ENCODE peak calls at places on chromosome 2, in five cellular contexts. C is A549, G is IMR-90, Y is K562, X is HepG2. R is an unnamed sample.

GRCh38 chr2:88813612-88814011 is 122.1 kb downstream of the RPIA start:
- DNase-seq in X (no peak), G (no peak), Y (no peak), C (no peak), R (no peak)

GRCh38 chr2:234550056-234550455 is 53.2 kb upstream of the ARL4C start:
- DNase-seq in Y (no peak), X (no peak), G (no peak), C (no peak), R (no peak)

GRCh38 chr2:169046440-169047151 is 15.5 kb upstream of the ABCB11 start:
- DNase-seq in Y (no peak), X (no peak), C (peak), G (no peak), R (no peak)

GRCh38 chr2:65370387-65371093 is 61.9 kb downstream of the SPRED2 start:
- DNase-seq in Y (no peak), G (no peak), X (peak), C (no peak), R (no peak)

GRCh38 chr2:54074636-54075341 is 40.6 kb upstream of the ACYP2 start:
- DNase-seq in C (no peak), X (no peak), G (peak), Y (no peak), R (no peak)

GRCh38 chr2:216554755-216555154 is 56.1 kb downstream of the RPL37A start:
- DNase-seq in Y (no peak), X (no peak), G (no peak), C (no peak), R (no peak)

GRCh38 chr2:67384115-67384823 is 12.9 kb upstream of the ETAA1 start:
- DNase-seq in X (no peak), Y (no peak), C (no peak), G (no peak), R (no peak)

GRCh38 chr2:68203587-68203986 is 45.9 kb downstream of the PNO1 start:
- DNase-seq in C (no peak), X (no peak), G (no peak), Y (no peak), R (no peak)

GRCh38 chr2:237720444-237720843 is 78.1 kb upstream of the RBM44 start:
- DNase-seq in C (no peak), X (no peak), Y (no peak), G (no peak), R (no peak)

GRCh38 chr2:7033136-7033960 is 116.1 kb downstream of the RNF144A start:
- DNase-seq in Y (no peak), X (no peak), C (no peak), G (no peak), R (peak)

GRCh38 chr2:223008162-223008561 is 43.8 kb upstream of the KCNE4 start:
- DNase-seq in G (peak), X (no peak), C (no peak), Y (no peak), R (no peak)

GRCh38 chr2:47653036-47653435 is 129.9 kb upstream of the MSH6 start:
- DNase-seq in X (no peak), G (no peak), C (no peak), Y (no peak), R (no peak)

GRCh38 chr2:237207641-237208040 is 122.0 kb downstream of the COPS8 start:
- DNase-seq in G (peak), X (no peak), C (no peak), Y (no peak), R (no peak)

GRCh38 chr2:104318001-104318555 is 535.8 kb upstream of the POU3F3 start:
- DNase-seq in X (no peak), Y (no peak), C (no peak), G (no peak), R (no peak)

GRCh38 chr2:44342854-44343253 is 18.4 kb downstream of the PREPL start:
- DNase-seq in G (peak), Y (no peak), X (peak), C (peak), R (peak)

GRCh38 chr2:210302326-210302725 is 12.6 kb downstream of the MYL1 start:
- DNase-seq in G (no peak), C (no peak), X (no peak), Y (no peak), R (no peak)

GRCh38 chr2:195656131-195656858 is 731 bp upstream of the SLC39A10 start:
- DNase-seq in C (no peak), Y (no peak), X (no peak), G (peak), R (peak)

GRCh38 chr2:128516938-128517337 is 198.3 kb upstream of the HS6ST1 start:
- DNase-seq in C (no peak), X (no peak), G (no peak), Y (no peak), R (no peak)

GRCh38 chr2:85057236-85057635 is 76.0 kb upstream of the TCF7L1 start:
- DNase-seq in X (no peak), G (peak), Y (no peak), C (no peak), R (no peak)

GRCh38 chr2:182941939-182942338 is 75.5 kb upstream of the FRZB start:
- DNase-seq in X (no peak), Y (peak), C (no peak), G (peak), R (peak)

GRCh38 chr2:180110469-180110868 is 103.4 kb upstream of the CWC22 start:
- DNase-seq in G (no peak), X (no peak), C (no peak), Y (no peak), R (no peak)

GRCh38 chr2:240836781-240837467 is 16.9 kb upstream of the KIF1A start:
- DNase-seq in C (no peak), X (no peak), G (peak), Y (no peak), R (no peak)

GRCh38 chr2:13433954-13434353 is 717.2 kb downstream of the TRIB2 start:
- DNase-seq in Y (no peak), G (no peak), X (no peak), C (no peak), R (no peak)

GRCh38 chr2:8893978-8894820 is 56.8 kb upstream of the KIDINS220 start:
- DNase-seq in C (no peak), X (no peak), Y (peak), G (peak), R (no peak)

GRCh38 chr2:226095058-226095457 is 695.5 kb downstream of the NYAP2 start:
- DNase-seq in G (no peak), Y (no peak), C (no peak), X (no peak), R (no peak)

GRCh38 chr2:99028558-99028957 is 92.5 kb upstream of the CRACDL start:
- DNase-seq in C (no peak), Y (no peak), G (no peak), X (no peak), R (no peak)

GRCh38 chr2:46601328-46601963 is 122.1 kb downstream of the TMEM247 start:
- DNase-seq in X (no peak), G (peak), Y (no peak), C (no peak), R (peak)

GRCh38 chr2:153939124-153939796 is 67.5 kb downstream of the GALNT13 start:
- DNase-seq in G (no peak), C (peak), Y (no peak), X (no peak), R (no peak)

GRCh38 chr2:116442418-116442817 is 1372.1 kb upstream of the DDX18 start:
- DNase-seq in C (no peak), Y (no peak), X (no peak), G (no peak), R (no peak)

GRCh38 chr2:76599732-76600368 is 889.1 kb upstream of the GCFC2 start:
- DNase-seq in X (peak), C (peak), G (peak), Y (peak), R (peak)

GRCh38 chr2:198448803-198449202 is 644.4 kb downstream of the PLCL1 start:
- DNase-seq in Y (no peak), X (no peak), C (no peak), G (no peak), R (no peak)

GRCh38 chr2:240344904-240345303 is 90.6 kb upstream of the GPC1 start:
- DNase-seq in G (no peak), X (no peak), Y (no peak), C (peak), R (no peak)

GRCh38 chr2:32289165-32290054 is 11.7 kb downstream of the YIPF4 start:
- DNase-seq in X (peak), C (peak), G (peak), Y (no peak), R (no peak)

GRCh38 chr2:168567840-168568239 is 111.8 kb downstream of the CERS6 start:
- DNase-seq in X (no peak), Y (no peak), G (no peak), C (no peak), R (no peak)

GRCh38 chr2:170815746-170816498 is 765 bp upstream of the GAD1 start:
- DNase-seq in C (peak), G (peak), X (peak), Y (peak), R (peak)

GRCh38 chr2:109031481-109032228 is 42.6 kb upstream of the EDAR start:
- DNase-seq in Y (peak), G (peak), X (peak), C (no peak), R (peak)

GRCh38 chr2:121617042-121617599 is 32.1 kb downstream of the CLASP1 start:
- DNase-seq in X (no peak), C (no peak), Y (no peak), G (peak), R (no peak)

DNA sequence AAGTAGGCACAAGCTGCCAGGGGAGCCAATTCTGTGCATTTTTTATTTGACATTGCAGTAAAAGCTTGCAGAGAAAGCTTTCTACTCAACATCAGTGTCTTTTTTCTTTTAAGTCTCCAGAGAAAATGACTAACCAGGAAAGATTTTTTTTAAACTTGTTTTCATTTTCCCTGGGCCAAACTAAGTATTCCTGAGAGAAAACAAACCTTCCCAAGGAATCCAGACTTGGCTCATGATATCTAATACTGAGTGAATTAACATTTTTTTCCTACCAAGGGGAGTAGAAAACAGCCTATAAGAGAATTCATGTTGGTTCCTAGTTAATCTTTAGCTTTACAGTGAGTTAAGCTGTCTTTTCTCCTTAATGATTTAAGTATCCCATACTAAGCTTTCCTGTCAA is 46.7 kb downstream of the DAPL1 start:
- DNase-seq in C (no peak), G (peak), Y (no peak), X (no peak), R (no peak)
- TF ChIP-seq RFX5 in C (no peak), G (no peak), Y (no peak), X (no peak), R (no peak)

DNA sequence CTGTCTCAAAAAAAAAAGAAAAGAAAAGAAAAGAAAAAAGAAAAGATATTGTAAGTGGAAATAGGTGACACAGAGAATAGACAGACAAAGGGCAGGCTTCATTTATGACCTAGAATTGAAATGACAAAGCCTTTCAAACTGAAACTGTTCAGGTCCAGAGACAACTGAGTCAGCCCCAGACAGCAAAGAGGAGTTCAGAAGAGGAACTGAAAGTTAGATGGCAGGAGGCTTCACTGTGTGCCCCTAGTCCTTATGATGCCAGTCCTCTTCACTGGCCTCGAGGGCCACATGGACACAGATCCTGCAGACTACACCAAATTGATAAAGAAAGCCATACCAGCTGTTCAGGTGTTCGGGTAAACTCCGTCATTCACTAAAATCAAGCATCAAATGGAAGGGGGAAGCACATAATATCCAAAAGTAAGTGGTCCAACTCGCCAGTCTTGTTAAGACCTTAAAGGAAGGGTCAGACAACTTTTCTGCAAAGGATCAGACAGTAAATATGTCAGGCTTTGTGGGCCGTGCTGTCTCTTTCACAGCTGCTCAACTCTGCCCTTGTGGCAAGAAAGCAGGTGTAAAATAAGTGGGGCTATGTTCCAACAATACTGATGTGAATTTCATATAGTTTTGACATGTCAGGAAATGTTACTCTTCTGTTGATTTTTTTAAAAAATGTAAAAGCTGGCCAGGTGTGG is 231.9 kb upstream of the MGAT5 start:
- DNase-seq in G (no peak), Y (no peak), X (no peak), C (no peak), R (no peak)
- TF ChIP-seq RFX5 in G (no peak), Y (no peak), X (no peak), C (no peak), R (no peak)

GRCh38 chr2:157082950-157083349 is 174.6 kb upstream of the GALNT5 start:
- DNase-seq in Y (no peak), C (no peak), G (no peak), X (no peak), R (no peak)

GRCh38 chr2:157087373-157088005 is 170.0 kb upstream of the GALNT5 start:
- DNase-seq in G (peak), Y (no peak), X (no peak), C (no peak), R (no peak)
- TF ChIP-seq RFX5 in G (no peak), Y (no peak), X (no peak), C (no peak), R (no peak)

DNA sequence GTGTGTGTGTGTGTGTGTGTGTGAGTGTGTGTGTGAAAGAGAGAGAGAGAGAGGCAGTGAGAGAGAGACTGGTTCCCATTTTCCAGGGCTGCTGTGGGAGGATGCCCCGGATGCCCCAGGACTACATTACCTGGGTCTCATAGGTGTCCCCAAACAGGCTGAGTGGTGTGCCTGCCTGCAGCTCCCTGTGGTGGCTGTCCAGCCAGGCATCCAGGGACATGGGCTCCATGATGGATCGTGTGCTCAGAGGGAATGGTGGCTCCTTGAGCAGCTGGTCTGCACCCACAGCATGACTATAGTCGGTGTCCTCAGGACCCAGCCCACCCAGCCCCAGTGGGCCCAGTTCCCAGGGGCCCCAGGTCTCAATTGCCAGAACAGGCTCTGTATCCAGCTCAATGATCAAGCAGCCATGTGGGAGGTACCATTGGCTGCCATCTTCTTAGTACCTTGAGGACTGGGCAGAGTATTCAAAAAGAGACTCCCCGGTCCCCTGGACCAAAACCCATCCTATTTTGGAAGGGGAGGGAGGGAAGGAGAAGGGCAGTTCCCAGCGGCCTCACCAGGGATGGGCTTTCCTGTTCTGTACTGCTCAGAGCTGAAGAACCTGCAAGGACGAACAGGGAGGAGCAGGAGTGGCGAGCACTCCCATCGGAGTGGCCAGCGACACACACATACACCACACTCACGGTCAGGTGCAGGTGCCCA is 5.8 kb upstream of the OXER1 start:
- DNase-seq in C (no peak), X (no peak), G (no peak), Y (no peak), R (no peak)
- TF ChIP-seq RFX5 in C (no peak), X (no peak), G (no peak), Y (no peak), R (no peak)

GRCh38 chr2:1101982-1102381 is 151.3 kb downstream of the SNTG2 start:
- DNase-seq in X (no peak), C (no peak), Y (no peak), G (no peak), R (no peak)

GRCh38 chr2:1099418-1099817 is 148.8 kb downstream of the SNTG2 start:
- DNase-seq in C (no peak), X (no peak), Y (no peak), G (no peak), R (no peak)

GRCh38 chr2:1091895-1092585 is 141.4 kb downstream of the SNTG2 start:
- DNase-seq in C (no peak), G (peak), Y (no peak), X (no peak), R (no peak)

GRCh38 chr2:1101011-1101410 is 150.4 kb downstream of the SNTG2 start:
- DNase-seq in Y (no peak), X (no peak), G (no peak), C (no peak), R (no peak)

GRCh38 chr2:1097086-1097485 is 146.4 kb downstream of the SNTG2 start:
- DNase-seq in Y (no peak), G (no peak), X (no peak), C (no peak), R (no peak)
- TF ChIP-seq RFX5 in Y (no peak), G (no peak), X (no peak), C (no peak), R (no peak)

DNA sequence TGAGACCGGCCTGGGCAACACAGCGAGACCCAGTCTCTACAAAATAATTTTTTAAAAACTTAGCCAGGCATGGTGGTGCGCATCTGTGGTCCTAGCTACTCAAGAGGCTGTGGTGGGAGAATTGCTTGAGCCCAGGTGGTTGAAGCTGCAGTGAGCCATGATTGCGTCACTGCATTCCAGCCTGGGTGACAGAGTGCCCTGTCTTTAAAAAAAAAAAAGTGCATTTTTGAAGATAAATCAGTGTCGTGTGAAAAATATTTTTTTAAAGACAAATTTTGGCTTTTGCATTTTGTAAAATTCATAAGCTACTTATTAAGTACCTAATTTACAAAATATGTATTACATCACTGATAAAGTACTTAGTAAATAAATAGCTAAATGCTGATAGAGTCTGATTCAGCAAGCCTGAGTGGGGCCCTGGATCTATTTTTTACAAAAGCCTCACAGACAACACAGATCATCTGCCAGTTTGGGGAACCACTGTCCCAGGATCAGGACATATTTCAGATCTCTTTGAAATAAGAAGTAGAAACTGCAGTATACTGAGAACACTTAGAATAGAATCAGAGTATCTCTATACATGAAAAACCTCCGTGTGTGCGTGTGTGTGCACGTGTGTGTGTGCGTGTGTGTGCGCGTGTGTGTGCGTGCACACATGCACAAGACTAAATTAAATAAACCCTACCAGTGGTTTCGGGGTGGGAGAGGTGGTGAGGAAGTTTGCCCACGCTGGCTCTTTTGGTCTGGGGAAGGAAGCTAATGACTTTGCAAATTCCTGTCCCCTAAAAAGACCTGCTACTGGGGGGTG is 61.6 kb downstream of the AAK1 start:
- DNase-seq in C (peak), G (peak), Y (peak), X (peak), R (no peak)
- TF ChIP-seq RFX5 in C (no peak), G (no peak), Y (no peak), X (no peak), R (no peak)